ENCODE peak calls at places on chromosomes 3 and 15, in five cellular contexts. One of them, this sample, is unnamed.

GRCh38 chr15:58453931-58454793 is 22.4 kb downstream of the LIPC start:
- DNase-seq in RWPE1: no peak
- DNase-seq in astrocyte of the spinal cord: no peak
- DNase-seq in CD4-positive, alpha-beta T cell: no peak
- DNase-seq in GM06990: peak
- DNase-seq in this sample: no peak

GRCh38 chr15:40441012-40441735 is 421 bp downstream of the BAHD1 start:
- DNase-seq in RWPE1: no peak
- DNase-seq in astrocyte of the spinal cord: no peak
- DNase-seq in CD4-positive, alpha-beta T cell: no peak
- DNase-seq in GM06990: peak
- DNase-seq in this sample: no peak

GRCh38 chr15:50944692-50945091 is 36.2 kb downstream of the AP4E1 start:
- DNase-seq in RWPE1: no peak
- DNase-seq in astrocyte of the spinal cord: no peak
- DNase-seq in CD4-positive, alpha-beta T cell: no peak
- DNase-seq in GM06990: no peak
- DNase-seq in this sample: no peak

GRCh38 chr3:89925976-89926375 is 818.6 kb downstream of the EPHA3 start:
- DNase-seq in RWPE1: no peak
- DNase-seq in astrocyte of the spinal cord: no peak
- DNase-seq in CD4-positive, alpha-beta T cell: no peak
- DNase-seq in GM06990: no peak
- DNase-seq in this sample: no peak

GRCh38 chr15:90851945-90852344 is 16.4 kb upstream of the FURIN start:
- DNase-seq in RWPE1: no peak
- DNase-seq in astrocyte of the spinal cord: no peak
- DNase-seq in CD4-positive, alpha-beta T cell: no peak
- DNase-seq in GM06990: no peak
- DNase-seq in this sample: no peak

GRCh38 chr3:73243740-73244139 is 182.3 kb downstream of the EBLN2 start:
- DNase-seq in RWPE1: no peak
- DNase-seq in astrocyte of the spinal cord: no peak
- DNase-seq in CD4-positive, alpha-beta T cell: no peak
- DNase-seq in GM06990: no peak
- DNase-seq in this sample: no peak

GRCh38 chr3:182979719-182980191 is 583 bp downstream of the DCUN1D1 start:
- DNase-seq in RWPE1: peak
- DNase-seq in astrocyte of the spinal cord: peak
- DNase-seq in CD4-positive, alpha-beta T cell: no peak
- DNase-seq in GM06990: peak
- DNase-seq in this sample: no peak

GRCh38 chr3:132629928-132630327 is 29.7 kb downstream of the ACAD11 start:
- DNase-seq in RWPE1: peak
- DNase-seq in astrocyte of the spinal cord: peak
- DNase-seq in CD4-positive, alpha-beta T cell: no peak
- DNase-seq in GM06990: no peak
- DNase-seq in this sample: no peak

GRCh38 chr3:133578548-133579191 is 5.2 kb downstream of the CDV3 start:
- DNase-seq in RWPE1: peak
- DNase-seq in astrocyte of the spinal cord: peak
- DNase-seq in CD4-positive, alpha-beta T cell: no peak
- DNase-seq in GM06990: no peak
- DNase-seq in this sample: no peak

GRCh38 chr3:76131396-76132153 is 346.2 kb upstream of the ZNF717 start:
- DNase-seq in RWPE1: peak
- DNase-seq in astrocyte of the spinal cord: peak
- DNase-seq in CD4-positive, alpha-beta T cell: no peak
- DNase-seq in GM06990: no peak
- DNase-seq in this sample: no peak

GRCh38 chr3:143972495-143973351 is 1.1 kb downstream of the DIPK2A start:
- DNase-seq in RWPE1: peak
- DNase-seq in astrocyte of the spinal cord: peak
- DNase-seq in CD4-positive, alpha-beta T cell: peak
- DNase-seq in GM06990: peak
- DNase-seq in this sample: peak

GRCh38 chr15:33547876-33548275 is 237.1 kb downstream of the RYR3 start:
- DNase-seq in RWPE1: peak
- DNase-seq in astrocyte of the spinal cord: peak
- DNase-seq in CD4-positive, alpha-beta T cell: no peak
- DNase-seq in GM06990: no peak
- DNase-seq in this sample: peak

GRCh38 chr3:131602011-131602779 is 99.4 kb upstream of the MRPL3 start:
- DNase-seq in RWPE1: no peak
- DNase-seq in astrocyte of the spinal cord: no peak
- DNase-seq in CD4-positive, alpha-beta T cell: no peak
- DNase-seq in GM06990: no peak
- DNase-seq in this sample: no peak

GRCh38 chr3:155411500-155412223 is 118.2 kb upstream of the STRIT1 start:
- DNase-seq in RWPE1: no peak
- DNase-seq in astrocyte of the spinal cord: no peak
- DNase-seq in CD4-positive, alpha-beta T cell: no peak
- DNase-seq in GM06990: no peak
- DNase-seq in this sample: no peak

GRCh38 chr3:184791134-184791533 is 20.8 kb upstream of the VPS8 start:
- DNase-seq in RWPE1: no peak
- DNase-seq in astrocyte of the spinal cord: no peak
- DNase-seq in CD4-positive, alpha-beta T cell: no peak
- DNase-seq in GM06990: no peak
- DNase-seq in this sample: no peak

GRCh38 chr3:98984024-98984423 is 82.5 kb upstream of the DCBLD2 start:
- DNase-seq in RWPE1: no peak
- DNase-seq in astrocyte of the spinal cord: no peak
- DNase-seq in CD4-positive, alpha-beta T cell: no peak
- DNase-seq in GM06990: no peak
- DNase-seq in this sample: no peak

GRCh38 chr3:67109651-67110204 is 111.6 kb downstream of the KBTBD8 start:
- DNase-seq in RWPE1: peak
- DNase-seq in astrocyte of the spinal cord: peak
- DNase-seq in CD4-positive, alpha-beta T cell: no peak
- DNase-seq in GM06990: no peak
- DNase-seq in this sample: no peak

GRCh38 chr3:153163349-153164008 is 1.5 kb downstream of the RAP2B start:
- DNase-seq in RWPE1: peak
- DNase-seq in astrocyte of the spinal cord: no peak
- DNase-seq in CD4-positive, alpha-beta T cell: no peak
- DNase-seq in GM06990: no peak
- DNase-seq in this sample: no peak

GRCh38 chr15:82530606-82531379 is 9.5 kb downstream of the RPS17 start:
- DNase-seq in RWPE1: peak
- DNase-seq in astrocyte of the spinal cord: peak
- DNase-seq in CD4-positive, alpha-beta T cell: peak
- DNase-seq in GM06990: peak
- DNase-seq in this sample: no peak

GRCh38 chr3:157159762-157160651 is at the start of gene CCNL1:
- DNase-seq in RWPE1: peak
- DNase-seq in astrocyte of the spinal cord: peak
- DNase-seq in CD4-positive, alpha-beta T cell: peak
- DNase-seq in GM06990: peak
- DNase-seq in this sample: peak

GRCh38 chr3:157157836-157158235 is 2.1 kb downstream of the CCNL1 start:
- DNase-seq in RWPE1: no peak
- DNase-seq in astrocyte of the spinal cord: no peak
- DNase-seq in CD4-positive, alpha-beta T cell: no peak
- DNase-seq in GM06990: no peak
- DNase-seq in this sample: no peak

GRCh38 chr3:157160652-157161480 is 919 bp upstream of the CCNL1 start:
- DNase-seq in RWPE1: peak
- DNase-seq in astrocyte of the spinal cord: peak
- DNase-seq in CD4-positive, alpha-beta T cell: no peak
- DNase-seq in GM06990: no peak
- DNase-seq in this sample: no peak

GRCh38 chr3:157156844-157157635 is 2.9 kb downstream of the CCNL1 start:
- DNase-seq in RWPE1: no peak
- DNase-seq in astrocyte of the spinal cord: no peak
- DNase-seq in CD4-positive, alpha-beta T cell: no peak
- DNase-seq in GM06990: no peak
- DNase-seq in this sample: no peak

DNA sequence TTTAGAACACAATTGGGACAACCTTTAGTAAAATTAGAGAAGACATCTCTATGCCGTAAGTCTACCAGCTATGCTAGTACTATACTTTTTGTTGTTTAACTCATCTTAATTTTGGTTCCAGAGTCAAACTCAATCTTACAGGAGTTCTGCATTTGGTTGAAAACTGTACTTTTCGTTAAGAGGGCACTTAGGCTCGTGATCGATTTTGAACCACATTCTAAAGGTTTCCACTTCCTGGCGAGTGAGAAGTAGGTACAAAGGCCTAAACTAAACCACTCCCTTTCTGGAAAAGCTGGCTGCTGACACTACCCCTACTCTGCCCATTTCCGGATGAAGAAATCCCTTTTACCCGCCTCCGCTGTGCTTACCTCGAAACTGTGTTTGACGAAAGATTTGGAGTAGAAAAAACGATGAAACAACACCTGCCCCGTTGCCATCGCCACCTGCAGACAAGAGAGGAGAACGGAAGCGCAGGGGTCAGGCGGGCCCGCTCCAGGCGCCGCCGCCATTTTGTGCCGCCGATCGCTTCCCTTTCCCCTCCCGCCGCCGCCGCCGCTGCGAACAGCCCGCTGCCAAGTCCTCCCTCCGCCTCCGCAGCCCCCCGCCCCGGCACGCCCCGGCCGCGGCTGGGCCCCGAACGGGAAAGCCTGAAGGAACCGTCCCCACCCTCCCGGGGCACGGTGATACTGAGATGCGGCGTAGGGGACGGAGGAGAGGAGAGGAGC is 748 bp downstream of the CCNL1 start:
- DNase-seq in RWPE1: peak
- DNase-seq in astrocyte of the spinal cord: peak
- DNase-seq in CD4-positive, alpha-beta T cell: peak
- DNase-seq in GM06990: peak
- DNase-seq in this sample: peak
- TF ChIP-seq CTCF in RWPE1: no peak
- TF ChIP-seq CTCF in astrocyte of the spinal cord: peak
- TF ChIP-seq CTCF in CD4-positive, alpha-beta T cell: peak
- TF ChIP-seq CTCF in GM06990: peak
- TF ChIP-seq CTCF in this sample: peak

GRCh38 chr15:101500865-101501551 is 11.5 kb upstream of the PCSK6 start:
- DNase-seq in RWPE1: no peak
- DNase-seq in astrocyte of the spinal cord: no peak
- DNase-seq in CD4-positive, alpha-beta T cell: no peak
- DNase-seq in GM06990: no peak
- DNase-seq in this sample: no peak

GRCh38 chr15:101503296-101503599 is 13.7 kb upstream of the PCSK6 start:
- DNase-seq in RWPE1: no peak
- DNase-seq in astrocyte of the spinal cord: no peak
- DNase-seq in CD4-positive, alpha-beta T cell: no peak
- DNase-seq in GM06990: no peak
- DNase-seq in this sample: no peak

GRCh38 chr15:101502572-101503295 is 13.2 kb upstream of the PCSK6 start:
- DNase-seq in RWPE1: no peak
- DNase-seq in astrocyte of the spinal cord: no peak
- DNase-seq in CD4-positive, alpha-beta T cell: no peak
- DNase-seq in GM06990: no peak
- DNase-seq in this sample: no peak

GRCh38 chr15:101499863-101500713 is 10.6 kb upstream of the PCSK6 start:
- DNase-seq in RWPE1: no peak
- DNase-seq in astrocyte of the spinal cord: no peak
- DNase-seq in CD4-positive, alpha-beta T cell: no peak
- DNase-seq in GM06990: peak
- DNase-seq in this sample: no peak

DNA sequence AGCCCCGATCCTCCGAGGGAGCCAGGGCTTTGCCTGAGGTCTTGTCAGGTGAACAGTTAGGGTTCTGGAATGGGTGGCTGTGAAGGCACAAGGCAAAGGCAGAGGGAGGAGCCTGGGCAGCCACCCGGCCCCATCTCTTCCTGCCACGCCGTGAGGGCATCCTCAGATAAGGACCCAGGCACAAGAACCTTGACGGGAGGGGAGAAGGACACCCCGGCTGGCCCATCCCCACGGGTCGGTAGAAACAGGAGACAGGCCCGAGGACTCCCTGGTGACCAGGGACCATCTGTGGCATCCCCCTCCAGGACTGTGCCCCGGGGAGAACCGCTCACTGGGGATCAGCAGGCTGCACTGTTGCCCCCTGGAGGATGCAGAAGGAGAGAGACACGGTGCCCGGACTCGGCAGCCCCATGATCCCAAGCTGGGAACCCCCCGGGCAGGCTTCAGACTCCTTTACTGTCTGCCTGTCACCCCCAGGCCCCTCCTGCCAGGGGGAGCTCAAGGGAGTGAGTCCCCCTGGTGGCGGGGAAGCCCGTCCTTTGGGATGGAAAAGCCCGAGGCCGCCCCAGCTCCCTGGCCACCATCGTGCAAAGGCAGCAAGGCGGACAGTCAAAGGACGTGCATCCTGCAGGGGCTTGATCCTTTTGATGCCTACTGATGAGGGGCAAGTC is 12.3 kb upstream of the PCSK6 start:
- DNase-seq in RWPE1: peak
- DNase-seq in astrocyte of the spinal cord: no peak
- DNase-seq in CD4-positive, alpha-beta T cell: peak
- DNase-seq in GM06990: peak
- DNase-seq in this sample: no peak
- TF ChIP-seq CTCF in RWPE1: no peak
- TF ChIP-seq CTCF in astrocyte of the spinal cord: peak
- TF ChIP-seq CTCF in CD4-positive, alpha-beta T cell: peak
- TF ChIP-seq CTCF in GM06990: peak
- TF ChIP-seq CTCF in this sample: peak

GRCh38 chr3:52494446-52494845 is 692 bp upstream of the STAB1 start:
- DNase-seq in RWPE1: no peak
- DNase-seq in astrocyte of the spinal cord: no peak
- DNase-seq in CD4-positive, alpha-beta T cell: no peak
- DNase-seq in GM06990: no peak
- DNase-seq in this sample: no peak
- TF ChIP-seq CTCF in RWPE1: no peak
- TF ChIP-seq CTCF in astrocyte of the spinal cord: no peak
- TF ChIP-seq CTCF in CD4-positive, alpha-beta T cell: no peak
- TF ChIP-seq CTCF in GM06990: no peak
- TF ChIP-seq CTCF in this sample: no peak

GRCh38 chr15:42721016-42721415 is 15.9 kb downstream of the CDAN1 start:
- DNase-seq in RWPE1: peak
- DNase-seq in astrocyte of the spinal cord: no peak
- DNase-seq in CD4-positive, alpha-beta T cell: no peak
- DNase-seq in GM06990: no peak
- DNase-seq in this sample: no peak

GRCh38 chr15:42724276-42724675 is 12.7 kb downstream of the CDAN1 start:
- DNase-seq in RWPE1: no peak
- DNase-seq in astrocyte of the spinal cord: no peak
- DNase-seq in CD4-positive, alpha-beta T cell: no peak
- DNase-seq in GM06990: no peak
- DNase-seq in this sample: peak

GRCh38 chr15:42720071-42720470 is 16.9 kb downstream of the CDAN1 start:
- DNase-seq in RWPE1: no peak
- DNase-seq in astrocyte of the spinal cord: no peak
- DNase-seq in CD4-positive, alpha-beta T cell: no peak
- DNase-seq in GM06990: no peak
- DNase-seq in this sample: no peak

GRCh38 chr15:42725331-42725903 is 11.5 kb downstream of the CDAN1 start:
- DNase-seq in RWPE1: no peak
- DNase-seq in astrocyte of the spinal cord: no peak
- DNase-seq in CD4-positive, alpha-beta T cell: no peak
- DNase-seq in GM06990: no peak
- DNase-seq in this sample: peak

DNA sequence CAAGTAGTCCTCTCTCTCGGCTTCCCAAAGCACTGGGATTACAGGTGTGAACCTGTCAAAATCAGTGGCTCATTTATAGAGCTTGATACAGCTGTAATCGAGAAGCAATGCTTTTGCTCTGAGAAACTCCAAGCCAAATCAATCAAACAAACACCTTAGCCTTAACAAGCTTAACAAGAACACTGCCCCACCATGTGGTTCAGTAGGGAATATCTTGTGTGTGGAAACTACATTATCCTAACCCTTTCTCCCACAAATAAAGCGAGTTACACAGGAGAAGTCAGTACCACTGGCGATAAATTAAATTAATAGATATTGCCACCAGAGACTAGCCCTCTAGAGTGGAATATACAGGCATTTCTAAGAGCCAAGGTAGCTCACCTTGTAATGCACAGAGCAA is 13.9 kb downstream of the CDAN1 start:
- DNase-seq in RWPE1: no peak
- DNase-seq in astrocyte of the spinal cord: no peak
- DNase-seq in CD4-positive, alpha-beta T cell: no peak
- DNase-seq in GM06990: no peak
- DNase-seq in this sample: no peak
- TF ChIP-seq CTCF in RWPE1: peak
- TF ChIP-seq CTCF in astrocyte of the spinal cord: peak
- TF ChIP-seq CTCF in CD4-positive, alpha-beta T cell: no peak
- TF ChIP-seq CTCF in GM06990: no peak
- TF ChIP-seq CTCF in this sample: peak

This sample was measured in type B pancreatic cell.